ENCODE peak calls at places on chromosome 5, in eight cellular contexts. M is effector memory CD4-positive, alpha-beta T cell; B is sigmoid colon; X is GOT3; Z is CD8-positive, alpha-beta T cell; A is ELR; G is activated naive CD8-positive, alpha-beta T cell treated with anti-CD3 and anti-CD28 coated beads, Interleukin-2, amount 50 U/mL, for 24 hours; K is left colon. Y is an unnamed sample.

GRCh38 chr5:79464695-79465332 is 49.1 kb downstream of the HOMER1 start:
- DNase-seq in Z (no peak), K (no peak), A (peak), B (no peak), M (no peak), X (no peak), G (no peak), Y (no peak)

GRCh38 chr5:96936431-96937221 is 746 bp downstream of the LNPEP start:
- DNase-seq in A (peak), Z (peak), X (no peak), K (peak), G (peak), M (peak), B (peak), Y (no peak)

GRCh38 chr5:76319673-76320072 is 83.4 kb upstream of the IQGAP2 start:
- DNase-seq in Z (no peak), K (no peak), X (no peak), A (no peak), G (no peak), M (no peak), B (no peak), Y (no peak)

GRCh38 chr5:34790087-34790486 is 48.9 kb upstream of the TTC23L start:
- DNase-seq in A (no peak), G (no peak), B (no peak), M (no peak), X (no peak), K (no peak), Z (no peak), Y (no peak)

GRCh38 chr5:135995979-135996378 is 32.8 kb upstream of the TGFBI start:
- DNase-seq in G (no peak), A (no peak), Z (no peak), B (no peak), K (no peak), M (no peak), X (no peak), Y (no peak)

GRCh38 chr5:126837907-126838539 is 61.1 kb downstream of the LMNB1 start:
- DNase-seq in A (no peak), Z (no peak), X (no peak), K (no peak), B (no peak), G (no peak), M (no peak), Y (no peak)

GRCh38 chr5:157248771-157249475 is 17.0 kb upstream of the CYFIP2 start:
- DNase-seq in Z (no peak), X (no peak), B (no peak), G (peak), M (no peak), A (no peak), K (no peak), Y (no peak)

GRCh38 chr5:35904443-35905132 is 33.8 kb downstream of the CAPSL start:
- DNase-seq in Z (no peak), M (no peak), K (no peak), A (no peak), X (no peak), G (no peak), B (no peak), Y (no peak)

Y was measured in posterior vena cava.